ENCODE peak calls at places on chromosomes 3 and 15, in six cellular contexts. W is HepG2, O is K562, M is HCT116, K is GM12878, G is H1. Z is an unnamed sample. For H3K4me1, the result is how much of the 10 kb centered on the place peaks cover.

GRCh38 chr15:69666441-69666882 is 213.8 kb downstream of the RPLP1 start:
- DNase-seq in G (no peak), K (no peak), M (no peak), W (no peak), O (no peak), Z (no peak)

GRCh38 chr15:49987198-49987785 is 131.7 kb downstream of the ATP8B4 start:
- DNase-seq in O (no peak), K (no peak), G (no peak), M (no peak), W (no peak), Z (no peak)

GRCh38 chr3:185813691-185814215 is 11.1 kb downstream of the IGF2BP2 start:
- DNase-seq in W (peak), K (no peak), O (peak), G (peak), M (no peak), Z (no peak)

GRCh38 chr15:40939909-40940801 is 11.0 kb downstream of the DLL4 start:
- DNase-seq in K (peak), W (no peak), G (no peak), O (no peak), M (no peak), Z (no peak)

GRCh38 chr3:112338727-112339056 is 5.7 kb downstream of the CD200 start:
- DNase-seq in K (no peak), O (no peak), M (no peak), G (no peak), W (no peak), Z (no peak)

GRCh38 chr15:65042776-65043322 is 2.3 kb upstream of the SLC51B start:
- DNase-seq in G (no peak), K (no peak), W (no peak), M (no peak), O (no peak), Z (no peak)

GRCh38 chr3:74129611-74130010 is 484.8 kb downstream of the CNTN3 start:
- DNase-seq in M (no peak), O (no peak), G (no peak), W (no peak), K (no peak), Z (no peak)

GRCh38 chr3:17030438-17030837 is 145.7 kb downstream of the PLCL2 start:
- DNase-seq in G (no peak), K (no peak), O (no peak), M (no peak), W (no peak), Z (no peak)

GRCh38 chr15:90817117-90818057 is 51.0 kb upstream of the FURIN start:
- DNase-seq in W (no peak), K (no peak), G (no peak), O (no peak), M (no peak), Z (no peak)

GRCh38 chr15:78840661-78841060 is 29.4 kb upstream of the ADAMTS7 start:
- DNase-seq in K (no peak), O (no peak), M (no peak), G (no peak), W (no peak), Z (no peak)

GRCh38 chr15:32998979-32999677 is 195.4 kb downstream of the FMN1 start:
- DNase-seq in G (no peak), K (no peak), W (no peak), M (no peak), O (no peak), Z (no peak)

GRCh38 chr3:151009981-151010380 is 37.5 kb upstream of the CLRN1 start:
- DNase-seq in K (no peak), W (no peak), M (no peak), O (no peak), G (no peak), Z (no peak)

GRCh38 chr3:194042947-194043346 is 93.0 kb upstream of the HES1 start:
- DNase-seq in K (no peak), W (peak), M (no peak), O (no peak), G (no peak), Z (no peak)

GRCh38 chr15:71951134-71951533 is 140.8 kb downstream of the NR2E3 start:
- DNase-seq in W (no peak), M (no peak), O (no peak), K (no peak), G (no peak), Z (no peak)

GRCh38 chr3:25663324-25664065 is 1.2 kb downstream of the TOP2B start:
- DNase-seq in M (peak), G (no peak), K (no peak), O (peak), W (peak), Z (peak)

GRCh38 chr3:79766474-79767193 is 1.2 kb downstream of the ROBO1 start:
- DNase-seq in O (no peak), W (no peak), G (no peak), K (no peak), M (no peak), Z (no peak)

GRCh38 chr3:156580986-156581385 is 26.1 kb upstream of the SSR3 start:
- DNase-seq in O (no peak), W (no peak), M (no peak), K (no peak), G (no peak), Z (no peak)

GRCh38 chr3:50068134-50068533 is 20.6 kb upstream of the RBM5 start:
- DNase-seq in O (no peak), W (no peak), M (no peak), G (no peak), K (no peak), Z (no peak)

GRCh38 chr3:14477311-14477935 is 62.7 kb downstream of the GRIP2 start:
- DNase-seq in M (no peak), G (no peak), O (no peak), W (no peak), K (no peak), Z (no peak)

GRCh38 chr15:50219820-50220219 is 37.8 kb downstream of the SLC27A2 start:
- DNase-seq in K (no peak), O (no peak), W (no peak), G (no peak), M (peak), Z (no peak)

GRCh38 chr3:187722206-187722612 is 19.9 kb upstream of the RTP2 start:
- DNase-seq in M (no peak), W (no peak), O (no peak), G (no peak), K (no peak), Z (no peak)

GRCh38 chr15:46344906-46345305 is 710.1 kb downstream of the SQOR start:
- DNase-seq in M (no peak), K (no peak), W (no peak), O (no peak), G (no peak), Z (no peak)

GRCh38 chr3:50454671-50455070 is 48.8 kb downstream of the CACNA2D2 start:
- DNase-seq in G (no peak), W (no peak), K (no peak), M (no peak), O (no peak), Z (peak)

GRCh38 chr3:125163739-125164601 is 48.6 kb downstream of the SLC12A8 start:
- DNase-seq in K (no peak), O (peak), M (no peak), G (no peak), W (peak), Z (no peak)

GRCh38 chr3:161821591-161821990 is 325.0 kb downstream of the OTOL1 start:
- DNase-seq in O (no peak), K (no peak), W (no peak), M (no peak), G (no peak), Z (no peak)

GRCh38 chr3:60989893-60990740 is 261.1 kb downstream of the FHIT start:
- DNase-seq in G (no peak), O (no peak), M (no peak), W (no peak), K (no peak), Z (no peak)
- TF ChIP-seq ZNF274 in G (no peak), O (no peak), M (no peak), W (no peak), K (no peak), Z (no peak)

DNA sequence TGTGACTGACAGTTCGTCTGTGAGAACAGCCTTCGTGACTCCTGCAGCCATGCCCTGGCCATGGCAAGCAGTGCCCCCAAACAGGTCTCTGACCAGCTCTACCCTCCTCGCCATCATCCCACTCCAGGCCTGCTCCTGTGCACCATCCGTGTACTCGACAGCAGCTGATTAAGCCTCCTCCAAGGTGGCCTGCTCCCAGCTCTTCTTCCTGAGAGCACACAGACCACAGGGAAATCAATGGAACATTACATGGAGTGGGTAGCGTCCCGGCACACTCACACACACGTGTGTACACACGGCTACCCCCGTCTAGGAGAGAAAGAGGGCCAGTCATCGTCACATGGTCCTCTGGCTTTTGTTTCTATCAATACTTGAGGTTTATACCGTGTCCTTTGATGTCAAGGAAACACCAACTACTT is 21.1 kb downstream of the ANXA2 start:
- DNase-seq in O (no peak), W (no peak), G (no peak), M (no peak), K (no peak), Z (no peak)
- H3K4me1 ChIP-seq in O (under half), W (half or more), G (under half), M (half or more), K (under half), Z (under half)

GRCh38 chr15:42494998-42495360 is 455 bp upstream of the SNAP23 start:
- DNase-seq in M (no peak), O (peak), W (peak), K (no peak), G (no peak), Z (no peak)
- TF ChIP-seq ZNF274 in M (no peak), O (no peak), W (no peak), K (no peak), G (no peak), Z (no peak)

GRCh38 chr15:100174532-100174931 is 167.2 kb downstream of the ADAMTS17 start:
- DNase-seq in O (no peak), G (no peak), M (no peak), K (no peak), W (no peak), Z (no peak)
- H3K4me1 ChIP-seq in O (under half), G (under half), M (under half), K (under half), W (under half), Z (under half)

DNA sequence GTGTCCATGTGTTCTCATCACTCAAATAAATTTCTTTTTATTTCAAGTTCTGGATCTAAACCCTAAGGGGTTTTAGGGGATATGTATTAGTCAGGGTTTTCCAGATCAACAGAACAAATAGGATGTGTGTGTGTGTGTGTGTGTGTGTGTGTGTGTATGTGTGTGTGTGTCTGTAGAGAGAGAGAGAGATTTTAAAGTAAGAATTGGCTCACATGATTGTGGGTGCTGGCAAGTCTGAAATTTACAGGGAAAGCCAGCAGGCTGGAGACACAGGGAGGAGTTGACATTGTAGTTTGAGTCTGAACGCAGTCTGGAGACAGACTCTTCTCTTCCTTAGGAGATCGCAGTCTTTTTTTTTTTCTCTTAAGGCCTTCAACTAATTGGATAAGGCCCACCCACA is 428.7 kb upstream of the TBL1XR1 start:
- DNase-seq in G (no peak), O (no peak), W (no peak), M (no peak), K (no peak), Z (no peak)
- TF ChIP-seq ZNF274 in G (no peak), O (no peak), W (no peak), M (no peak), K (no peak), Z (no peak)

DNA sequence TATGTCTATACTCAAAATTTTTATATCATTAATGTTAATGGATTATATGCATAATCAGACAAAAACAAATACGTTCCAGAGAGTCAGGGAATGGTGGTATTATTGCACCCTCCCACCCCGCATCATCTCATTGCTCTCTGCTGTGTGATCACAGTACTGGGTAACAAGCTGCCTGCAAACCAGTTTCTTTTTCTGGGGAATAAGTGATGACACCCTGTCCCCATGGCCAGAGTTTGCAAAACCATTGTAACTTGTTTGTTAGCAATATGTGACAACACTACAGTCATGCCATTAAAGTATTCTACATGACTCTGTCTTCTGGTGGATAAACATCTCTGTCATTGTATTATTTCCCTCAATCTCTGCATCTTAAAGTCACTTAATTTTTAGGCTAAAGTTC is 39.5 kb downstream of the ZBTB38 start:
- DNase-seq in O (no peak), M (no peak), G (no peak), W (no peak), K (no peak), Z (no peak)
- H3K4me1 ChIP-seq in O (under half), M (under half), G (under half), W (half or more), K (half or more), Z (under half)

GRCh38 chr3:63853106-63853505 is 10.5 kb downstream of the THOC7 start:
- DNase-seq in M (no peak), W (no peak), K (no peak), O (no peak), G (no peak), Z (no peak)

GRCh38 chr3:63855333-63855940 is 8.2 kb downstream of the THOC7 start:
- DNase-seq in G (peak), W (no peak), K (no peak), M (no peak), O (no peak), Z (no peak)

GRCh38 chr3:63861306-63861705 is 2.3 kb downstream of the THOC7 start:
- DNase-seq in W (no peak), M (no peak), G (no peak), O (no peak), K (no peak), Z (no peak)

GRCh38 chr3:63862804-63863149 is 828 bp downstream of the THOC7 start:
- DNase-seq in W (peak), K (no peak), M (no peak), O (peak), G (no peak), Z (no peak)

DNA sequence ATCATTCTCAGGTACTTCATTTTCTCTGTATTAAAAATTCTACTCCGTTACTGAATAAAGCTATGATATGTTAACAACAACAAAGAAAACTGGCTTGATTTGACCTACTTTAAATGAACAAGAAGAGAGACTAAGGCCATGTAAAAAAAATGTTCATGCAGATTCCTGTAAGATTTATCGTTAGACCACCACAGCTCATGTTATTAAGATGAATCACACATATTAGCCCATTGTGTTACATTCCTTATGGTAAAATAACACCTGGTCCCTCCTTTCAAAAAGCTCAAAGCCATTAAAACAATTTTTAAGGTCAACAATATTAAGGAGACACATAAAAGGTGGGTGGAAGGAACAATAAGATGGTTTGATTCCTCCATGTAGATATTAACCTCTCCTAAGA is 6.3 kb downstream of the THOC7 start:
- DNase-seq in O (no peak), M (no peak), W (no peak), K (no peak), G (no peak), Z (no peak)
- TF ChIP-seq ZNF274 in O (no peak), M (no peak), W (no peak), K (no peak), G (no peak), Z (no peak)

GRCh38 chr3:43696881-43697280 is 6.1 kb downstream of the ABHD5 start:
- DNase-seq in G (no peak), W (no peak), K (no peak), O (no peak), M (no peak), Z (no peak)

GRCh38 chr3:43693594-43693993 is 2.9 kb downstream of the ABHD5 start:
- DNase-seq in M (no peak), G (no peak), W (no peak), O (no peak), K (no peak), Z (no peak)

GRCh38 chr3:43692971-43693370 is 2.2 kb downstream of the ABHD5 start:
- DNase-seq in K (no peak), G (no peak), O (no peak), W (no peak), M (no peak), Z (no peak)

GRCh38 chr3:43695443-43695842 is 4.7 kb downstream of the ABHD5 start:
- DNase-seq in W (no peak), K (no peak), M (no peak), O (no peak), G (no peak), Z (no peak)

DNA sequence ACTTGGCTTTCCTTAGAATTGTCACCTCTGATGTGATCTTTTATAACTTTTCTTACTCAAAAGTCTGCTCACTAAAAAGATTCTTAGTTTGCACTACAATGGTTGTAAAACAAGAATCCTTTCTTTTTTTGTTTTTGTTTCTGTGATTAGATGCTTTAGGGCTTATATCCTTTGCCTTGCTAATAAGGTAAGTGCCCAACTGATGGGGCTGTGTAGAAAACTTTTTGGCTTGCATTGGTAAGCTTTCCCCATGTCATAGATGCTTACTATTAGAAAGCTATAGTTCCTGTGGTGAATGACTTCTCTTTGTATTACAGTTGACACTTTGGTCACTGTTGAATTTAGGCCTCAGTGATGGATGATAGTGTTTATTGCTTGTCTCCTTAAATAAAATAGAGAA is 5.1 kb downstream of the ABHD5 start:
- DNase-seq in W (no peak), M (no peak), G (no peak), K (no peak), O (no peak), Z (no peak)
- H3K4me1 ChIP-seq in W (half or more), M (under half), G (under half), K (under half), O (under half), Z (under half)

DNA sequence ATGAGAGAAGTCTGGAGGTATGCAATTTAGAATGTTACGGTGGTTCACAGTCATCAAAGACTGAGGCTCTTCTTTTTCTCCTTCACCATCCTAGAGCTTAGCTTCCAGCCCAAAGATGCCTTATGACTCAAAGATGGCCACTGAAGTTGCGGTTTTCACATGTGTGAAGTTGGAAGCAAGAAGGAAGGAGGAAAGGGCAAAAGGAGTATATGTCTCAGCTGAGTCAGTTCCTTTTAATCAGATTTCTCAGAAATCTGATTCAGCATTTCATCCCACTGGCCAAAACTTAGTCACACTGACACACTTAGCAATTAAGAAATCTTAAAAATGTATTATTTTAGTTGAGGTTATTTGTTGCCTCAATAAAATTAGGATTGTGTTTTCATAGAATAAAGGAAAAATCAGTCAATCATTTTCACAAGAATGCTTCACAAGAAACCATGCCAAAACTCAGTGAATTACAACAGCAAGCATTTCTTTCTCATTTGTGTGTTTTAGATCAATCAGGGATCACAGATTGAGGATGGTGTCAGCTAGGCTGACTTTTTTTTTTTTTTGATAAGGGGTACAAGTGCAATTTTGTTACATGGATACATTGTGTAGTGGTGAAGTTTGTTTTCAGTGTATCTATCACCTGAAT is 211.1 kb upstream of the GADL1 start:
- DNase-seq in M (no peak), G (no peak), W (no peak), O (peak), K (no peak), Z (no peak)
- TF ChIP-seq ZNF274 in M (no peak), G (no peak), W (no peak), O (no peak), K (no peak), Z (no peak)

Z was measured in NT2/D1.